ENCODE peak calls at places on chromosome 6, in seven cellular contexts. E is iPS DF 19.7; U is effector memory CD8-positive, alpha-beta T cell; Z is NAMALWA; T is testis; H is GM03348; K is transverse colon. P is an unnamed sample.
A peak's percentile ranks its signal among the peaks of the same experiment; 100 is the strongest.

GRCh38 chr6:20286968-20287565 is 74.8 kb upstream of the MBOAT1 start:
- DNase-seq in E (no peak), U (no peak), Z (no peak), T (no peak), H (no peak), K (no peak), P (peak; percentile 72)

GRCh38 chr6:13194852-13195251 is 133.5 kb downstream of the TBC1D7 start:
- DNase-seq in E (peak; percentile 25), U (no peak), Z (peak; percentile 75), T (peak; percentile 69), H (peak; percentile 87), K (peak; percentile 48), P (peak; percentile 69)

GRCh38 chr6:138089325-138089724 is 17.9 kb downstream of the PERP start:
- DNase-seq in E (no peak), U (no peak), Z (no peak), T (no peak), H (no peak), K (no peak), P (no peak)

GRCh38 chr6:155188707-155189496 is 74.9 kb upstream of the CLDN20 start:
- DNase-seq in E (no peak), U (no peak), Z (no peak), T (no peak), H (peak; percentile 81), K (no peak), P (peak; percentile 88)

GRCh38 chr6:36180126-36180525 is 16.4 kb upstream of the BRPF3 start:
- DNase-seq in E (no peak), U (no peak), Z (no peak), T (no peak), H (no peak), K (no peak), P (no peak)

GRCh38 chr6:2899596-2899995 is 3.5 kb downstream of the SERPINB9 start:
- DNase-seq in E (no peak), U (no peak), Z (no peak), T (no peak), H (no peak), K (no peak), P (no peak)

GRCh38 chr6:159761135-159761872 is 541 bp upstream of the ACAT2 start:
- DNase-seq in E (no peak), U (peak; percentile 10), Z (no peak), T (peak; percentile 49), H (peak; percentile 15), K (peak; percentile 31), P (peak; percentile 11)

GRCh38 chr6:151179321-151179720 is 60.4 kb upstream of the AKAP12 start:
- DNase-seq in E (no peak), U (no peak), Z (no peak), T (no peak), H (peak; percentile 52), K (no peak), P (peak; percentile 26)

GRCh38 chr6:105896821-105897095 is 189.4 kb upstream of the PRDM1 start:
- DNase-seq in E (no peak), U (no peak), Z (no peak), T (no peak), H (no peak), K (no peak), P (peak; percentile 50)

GRCh38 chr6:121688974-121689373 is 253.5 kb downstream of the GJA1 start:
- DNase-seq in E (no peak), U (no peak), Z (no peak), T (no peak), H (no peak), K (no peak), P (no peak)

GRCh38 chr6:3712827-3713226 is 38.7 kb downstream of the PXDC1 start:
- DNase-seq in E (no peak), U (no peak), Z (no peak), T (no peak), H (no peak), K (no peak), P (no peak)

GRCh38 chr6:137631323-137631722 is 137.1 kb upstream of the OLIG3 start:
- DNase-seq in E (peak; percentile 5), U (no peak), Z (no peak), T (no peak), H (no peak), K (no peak), P (no peak)

GRCh38 chr6:52839124-52840055 is 1.2 kb downstream of the GSTA5 start:
- DNase-seq in E (peak; percentile 59), U (peak; percentile 35), Z (peak; percentile 55), T (peak; percentile 74), H (peak; percentile 69), K (peak; percentile 72), P (peak; percentile 87)

GRCh38 chr6:41624621-41625365 is 13.5 kb upstream of the MDFI start:
- DNase-seq in E (no peak), U (no peak), Z (no peak), T (no peak), H (no peak), K (no peak), P (no peak)

GRCh38 chr6:139628220-139628619 is 253.8 kb upstream of the CITED2 start:
- DNase-seq in E (no peak), U (no peak), Z (no peak), T (no peak), H (no peak), K (no peak), P (no peak)

GRCh38 chr6:129673758-129674157 is 36.2 kb downstream of the ARHGAP18 start:
- DNase-seq in E (no peak), U (no peak), Z (no peak), T (no peak), H (no peak), K (no peak), P (peak; percentile 24)

GRCh38 chr6:41537359-41537758 is 8.8 kb upstream of the FOXP4 start:
- DNase-seq in E (no peak), U (no peak), Z (no peak), T (no peak), H (no peak), K (no peak), P (peak; percentile 35)